ENCODE peak calls at places on chromosomes 2 and 18, in ten cellular contexts. O is adrenal gland, U is upper lobe of left lung, L is uterus, B is A549, E is HCT116, M is transverse colon, A is K562, N is sigmoid colon, X is gastrocnemius medialis. P is an unnamed sample. For H3K4me1, the result is how much of the 10 kb centered on the place peaks cover.

GRCh38 chr2:199449455-199449854 is 8.3 kb downstream of the SATB2 start:
- DNase-seq in O (no peak), U (no peak), L (no peak), B (no peak), E (no peak), M (no peak), A (no peak), N (no peak), X (no peak), P (no peak)

GRCh38 chr18:2978626-2979025 is 34.3 kb downstream of the LPIN2 start:
- DNase-seq in O (peak), U (peak), L (no peak), B (peak), E (no peak), M (no peak), A (no peak), N (no peak), X (no peak), P (no peak)

GRCh38 chr2:178886006-178886405 is 78.8 kb upstream of the TTN start:
- DNase-seq in O (no peak), U (no peak), L (no peak), B (no peak), E (no peak), M (no peak), A (no peak), N (no peak), X (peak), P (no peak)

GRCh38 chr2:38187416-38188127 is 111.6 kb upstream of the CYP1B1 start:
- DNase-seq in O (peak), U (peak), L (peak), B (no peak), E (no peak), M (peak), A (no peak), N (peak), X (peak), P (peak)

GRCh38 chr2:226060228-226060627 is 660.7 kb downstream of the NYAP2 start:
- DNase-seq in O (no peak), U (no peak), L (no peak), B (no peak), E (no peak), M (no peak), A (no peak), N (no peak), X (no peak), P (no peak)

GRCh38 chr2:241795021-241795999 is 13.7 kb upstream of the NEU4 start:
- DNase-seq in O (no peak), U (peak), L (no peak), B (no peak), E (no peak), M (peak), A (no peak), N (no peak), X (no peak), P (no peak)

GRCh38 chr2:76870581-76870980 is 651.6 kb downstream of the LRRTM4 start:
- DNase-seq in O (no peak), U (no peak), L (no peak), B (no peak), E (no peak), M (no peak), A (no peak), N (no peak), X (no peak), P (no peak)

GRCh38 chr2:35160871-35161270 is 1194.7 kb upstream of the CRIM1 start:
- DNase-seq in O (no peak), U (no peak), L (no peak), B (no peak), E (no peak), M (no peak), A (no peak), N (no peak), X (no peak), P (no peak)

GRCh38 chr2:48738806-48739205 is 16.7 kb downstream of the LHCGR start:
- DNase-seq in O (no peak), U (no peak), L (no peak), B (peak), E (no peak), M (no peak), A (no peak), N (no peak), X (no peak), P (no peak)

GRCh38 chr18:31364190-31364589 is 12.4 kb upstream of the DSG4 start:
- DNase-seq in O (no peak), U (no peak), L (no peak), B (no peak), E (no peak), M (no peak), A (no peak), N (no peak), X (no peak), P (no peak)

GRCh38 chr2:138997849-138998517 is 217.8 kb upstream of the NXPH2 start:
- DNase-seq in O (no peak), U (no peak), L (no peak), B (no peak), E (peak), M (no peak), A (no peak), N (no peak), X (no peak), P (no peak)

GRCh38 chr18:41621177-41621576 is 333.9 kb upstream of the PIK3C3 start:
- DNase-seq in O (no peak), U (no peak), L (no peak), B (no peak), E (no peak), M (no peak), A (no peak), N (no peak), X (no peak), P (no peak)

GRCh38 chr2:18456026-18456425 is 104.4 kb downstream of the RDH14 start:
- DNase-seq in O (no peak), U (no peak), L (no peak), B (no peak), E (no peak), M (no peak), A (no peak), N (no peak), X (no peak), P (no peak)

GRCh38 chr18:73758446-73758845 is 389.2 kb downstream of the FBXO15 start:
- DNase-seq in O (no peak), U (no peak), L (no peak), B (no peak), E (no peak), M (no peak), A (no peak), N (no peak), X (no peak), P (no peak)

GRCh38 chr2:38218583-38218982 is 142.6 kb upstream of the CYP1B1 start:
- DNase-seq in O (no peak), U (no peak), L (peak), B (no peak), E (no peak), M (no peak), A (no peak), N (peak), X (no peak), P (no peak)

GRCh38 chr2:47561906-47562305 is 158.9 kb downstream of the MSH2 start:
- DNase-seq in O (no peak), U (no peak), L (no peak), B (no peak), E (no peak), M (no peak), A (no peak), N (no peak), X (no peak), P (no peak)

GRCh38 chr18:36152781-36153180 is 23.1 kb downstream of the ELP2 start:
- DNase-seq in O (no peak), U (no peak), L (no peak), B (no peak), E (no peak), M (no peak), A (no peak), N (no peak), X (no peak), P (no peak)

GRCh38 chr2:234556848-234557573 is 60.1 kb upstream of the ARL4C start:
- DNase-seq in O (no peak), U (no peak), L (no peak), B (peak), E (no peak), M (no peak), A (no peak), N (no peak), X (no peak), P (no peak)

GRCh38 chr18:76958692-76959341 is 136.5 kb downstream of the ZNF236 start:
- DNase-seq in O (no peak), U (peak), L (no peak), B (no peak), E (no peak), M (no peak), A (no peak), N (no peak), X (no peak), P (no peak)

GRCh38 chr2:197011777-197012641 is 85.5 kb upstream of the PGAP1 start:
- DNase-seq in O (no peak), U (no peak), L (peak), B (peak), E (peak), M (no peak), A (peak), N (no peak), X (no peak), P (no peak)

GRCh38 chr2:188659656-188660406 is 314.3 kb upstream of the COL3A1 start:
- DNase-seq in O (no peak), U (no peak), L (no peak), B (peak), E (peak), M (no peak), A (no peak), N (no peak), X (no peak), P (no peak)

GRCh38 chr2:70767094-70767698 is 804 bp downstream of the ADD2 start:
- DNase-seq in O (peak), U (no peak), L (no peak), B (peak), E (no peak), M (no peak), A (peak), N (no peak), X (no peak), P (no peak)

GRCh38 chr2:152449578-152449977 is 114.6 kb downstream of the FMNL2 start:
- DNase-seq in O (no peak), U (no peak), L (no peak), B (no peak), E (no peak), M (no peak), A (no peak), N (no peak), X (no peak), P (no peak)

GRCh38 chr18:78732273-78733210 is 247.1 kb upstream of the SALL3 start:
- DNase-seq in O (no peak), U (no peak), L (no peak), B (no peak), E (no peak), M (no peak), A (no peak), N (peak), X (no peak), P (no peak)

GRCh38 chr18:26383454-26384270 is 157.4 kb downstream of the TAF4B start:
- DNase-seq in O (no peak), U (no peak), L (no peak), B (peak), E (peak), M (no peak), A (peak), N (no peak), X (no peak), P (no peak)

GRCh38 chr2:86249176-86249842 is 50.1 kb downstream of the MRPL35 start:
- DNase-seq in O (no peak), U (no peak), L (peak), B (peak), E (peak), M (no peak), A (no peak), N (peak), X (no peak), P (no peak)

GRCh38 chr2:240437861-240438809 is 2.7 kb downstream of the GPC1 start:
- DNase-seq in O (peak), U (peak), L (peak), B (peak), E (peak), M (peak), A (peak), N (peak), X (peak), P (no peak)

GRCh38 chr2:108325756-108326155 is 37.1 kb downstream of the SULT1C2 start:
- DNase-seq in O (no peak), U (no peak), L (no peak), B (no peak), E (no peak), M (no peak), A (no peak), N (no peak), X (no peak), P (no peak)

GRCh38 chr18:79241755-79242154 is 154.0 kb upstream of the NFATC1 start:
- DNase-seq in O (no peak), U (no peak), L (no peak), B (no peak), E (no peak), M (no peak), A (no peak), N (no peak), X (no peak), P (no peak)

GRCh38 chr2:667332-668000 is 9.7 kb downstream of the TMEM18 start:
- DNase-seq in O (no peak), U (no peak), L (no peak), B (peak), E (peak), M (no peak), A (peak), N (no peak), X (no peak), P (no peak)

GRCh38 chr2:177164131-177164530 is 48.5 kb upstream of the HNRNPA3 start:
- DNase-seq in O (no peak), U (no peak), L (no peak), B (no peak), E (no peak), M (no peak), A (no peak), N (no peak), X (no peak), P (no peak)

GRCh38 chr2:177165103-177165583 is 47.5 kb upstream of the HNRNPA3 start:
- DNase-seq in O (peak), U (no peak), L (peak), B (peak), E (no peak), M (peak), A (no peak), N (peak), X (no peak), P (no peak)

GRCh38 chr2:177161741-177162440 is 50.7 kb upstream of the HNRNPA3 start:
- DNase-seq in O (no peak), U (no peak), L (no peak), B (peak), E (no peak), M (no peak), A (peak), N (no peak), X (no peak), P (no peak)

GRCh38 chr2:177165731-177166711 is 46.6 kb upstream of the HNRNPA3 start:
- DNase-seq in O (no peak), U (no peak), L (no peak), B (peak), E (no peak), M (peak), A (no peak), N (no peak), X (no peak), P (no peak)

GRCh38 chr2:177164584-177165052 is 48.0 kb upstream of the HNRNPA3 start:
- DNase-seq in O (peak), U (peak), L (peak), B (peak), E (peak), M (peak), A (peak), N (peak), X (peak), P (peak)
- TF ChIP-seq POLR2A in O (no peak), U (no peak), L (no peak), B (no peak), E (no peak), M (no peak), A (no peak), N (no peak), X (no peak), P (no peak)

GRCh38 chr2:174334781-174335604 is at the start of gene SP9:
- DNase-seq in O (no peak), U (no peak), L (no peak), B (peak), E (no peak), M (peak), A (peak), N (no peak), X (no peak), P (no peak)
- H3K4me1 ChIP-seq in O (under half), U (under half), L (under half), B (under half), E (under half), M (under half), A (under half), N (under half), X (under half), P (under half)

GRCh38 chr2:20207051-20207450 is 17.9 kb downstream of the SDC1 start:
- DNase-seq in O (no peak), U (no peak), L (no peak), B (no peak), E (no peak), M (peak), A (no peak), N (no peak), X (no peak), P (no peak)
- TF ChIP-seq POLR2A in O (no peak), U (no peak), L (no peak), B (no peak), E (no peak), M (no peak), A (no peak), N (no peak), X (no peak), P (no peak)

GRCh38 chr2:237498341-237498740 is 11.3 kb downstream of the MLPH start:
- DNase-seq in O (no peak), U (no peak), L (no peak), B (no peak), E (no peak), M (no peak), A (no peak), N (no peak), X (no peak), P (no peak)
- H3K4me1 ChIP-seq in O (under half), U (under half), L (under half), B (half or more), E (half or more), M (under half), A (under half), N (under half), X (under half), P (under half)

GRCh38 chr2:42809876-42810125 is 17.4 kb upstream of the HAAO start:
- DNase-seq in O (peak), U (peak), L (peak), B (peak), E (peak), M (peak), A (peak), N (peak), X (peak), P (peak)

GRCh38 chr2:42808301-42808700 is 15.9 kb upstream of the HAAO start:
- DNase-seq in O (no peak), U (no peak), L (no peak), B (no peak), E (no peak), M (no peak), A (no peak), N (no peak), X (no peak), P (peak)

GRCh38 chr2:42810126-42810970 is 18.0 kb upstream of the HAAO start:
- DNase-seq in O (peak), U (peak), L (peak), B (peak), E (peak), M (peak), A (peak), N (peak), X (peak), P (peak)

GRCh38 chr2:42810971-42811865 is 18.8 kb upstream of the HAAO start:
- DNase-seq in O (peak), U (peak), L (peak), B (no peak), E (no peak), M (peak), A (no peak), N (peak), X (no peak), P (no peak)

GRCh38 chr2:42809131-42809875 is 16.9 kb upstream of the HAAO start:
- DNase-seq in O (peak), U (peak), L (peak), B (no peak), E (no peak), M (peak), A (no peak), N (peak), X (no peak), P (no peak)
- TF ChIP-seq POLR2A in O (no peak), U (no peak), L (no peak), B (no peak), E (no peak), M (no peak), A (no peak), N (no peak), X (no peak), P (no peak)

P was measured in breast epithelium.